ENCODE peak calls at places on chromosomes 4 and X, in eight cellular contexts. One of them, this sample, is unnamed.

GRCh38 chrX:7228226-7228625 is 80.3 kb upstream of the PUDP start:
- DNase-seq in Daoy: no peak
- DNase-seq in stimulated activated CD4-positive, alpha-beta T cell treated with anti-CD3 and anti-CD28 coated beads, TNF-alpha, amount 100 ng/mL, for 48 hours: no peak
- DNase-seq in PC-3: no peak
- DNase-seq in EL: no peak
- DNase-seq in iPS DF 6.9: no peak
- DNase-seq in AG08396: no peak
- DNase-seq in HEK293T: no peak
- DNase-seq in this sample: no peak

GRCh38 chrX:54560411-54560810 is 30.4 kb downstream of the GNL3L start:
- DNase-seq in EL: no peak
- DNase-seq in iPS DF 6.9: no peak
- DNase-seq in Daoy: no peak
- DNase-seq in PC-3: no peak
- DNase-seq in stimulated activated CD4-positive, alpha-beta T cell treated with anti-CD3 and anti-CD28 coated beads, TNF-alpha, amount 100 ng/mL, for 48 hours: no peak
- DNase-seq in AG08396: no peak
- DNase-seq in HEK293T: no peak
- DNase-seq in this sample: peak

GRCh38 chr4:38162240-38162784 is 202.1 kb downstream of the PTTG2 start:
- DNase-seq in PC-3: peak
- DNase-seq in stimulated activated CD4-positive, alpha-beta T cell treated with anti-CD3 and anti-CD28 coated beads, TNF-alpha, amount 100 ng/mL, for 48 hours: no peak
- DNase-seq in EL: peak
- DNase-seq in iPS DF 6.9: no peak
- DNase-seq in Daoy: peak
- DNase-seq in AG08396: peak
- DNase-seq in HEK293T: no peak
- DNase-seq in this sample: peak

GRCh38 chrX:7192871-7193270 is 44.9 kb upstream of the PUDP start:
- DNase-seq in Daoy: no peak
- DNase-seq in AG08396: no peak
- DNase-seq in PC-3: no peak
- DNase-seq in EL: no peak
- DNase-seq in HEK293T: no peak
- DNase-seq in stimulated activated CD4-positive, alpha-beta T cell treated with anti-CD3 and anti-CD28 coated beads, TNF-alpha, amount 100 ng/mL, for 48 hours: no peak
- DNase-seq in iPS DF 6.9: no peak
- DNase-seq in this sample: no peak

GRCh38 chrX:133935096-133935495 is 50.3 kb downstream of the GPC3 start:
- DNase-seq in PC-3: no peak
- DNase-seq in HEK293T: no peak
- DNase-seq in EL: no peak
- DNase-seq in Daoy: no peak
- DNase-seq in stimulated activated CD4-positive, alpha-beta T cell treated with anti-CD3 and anti-CD28 coated beads, TNF-alpha, amount 100 ng/mL, for 48 hours: no peak
- DNase-seq in iPS DF 6.9: no peak
- DNase-seq in AG08396: no peak
- DNase-seq in this sample: no peak

GRCh38 chr4:99653921-99654890 is 3.4 kb downstream of the C4orf54 start:
- DNase-seq in AG08396: peak
- DNase-seq in HEK293T: no peak
- DNase-seq in EL: peak
- DNase-seq in Daoy: peak
- DNase-seq in stimulated activated CD4-positive, alpha-beta T cell treated with anti-CD3 and anti-CD28 coated beads, TNF-alpha, amount 100 ng/mL, for 48 hours: no peak
- DNase-seq in PC-3: no peak
- DNase-seq in iPS DF 6.9: no peak
- DNase-seq in this sample: no peak

GRCh38 chrX:14934423-14934822 is 61.2 kb downstream of the MOSPD2 start:
- DNase-seq in iPS DF 6.9: no peak
- DNase-seq in stimulated activated CD4-positive, alpha-beta T cell treated with anti-CD3 and anti-CD28 coated beads, TNF-alpha, amount 100 ng/mL, for 48 hours: no peak
- DNase-seq in EL: no peak
- DNase-seq in HEK293T: no peak
- DNase-seq in Daoy: no peak
- DNase-seq in PC-3: no peak
- DNase-seq in AG08396: no peak
- DNase-seq in this sample: no peak

GRCh38 chr4:4784379-4784778 is 75.1 kb upstream of the MSX1 start:
- DNase-seq in HEK293T: no peak
- DNase-seq in iPS DF 6.9: no peak
- DNase-seq in EL: no peak
- DNase-seq in AG08396: no peak
- DNase-seq in Daoy: no peak
- DNase-seq in stimulated activated CD4-positive, alpha-beta T cell treated with anti-CD3 and anti-CD28 coated beads, TNF-alpha, amount 100 ng/mL, for 48 hours: no peak
- DNase-seq in PC-3: no peak
- DNase-seq in this sample: no peak

GRCh38 chrX:861335-861890 is 230.8 kb downstream of the SHOX start:
- DNase-seq in Daoy: no peak
- DNase-seq in PC-3: no peak
- DNase-seq in EL: peak
- DNase-seq in AG08396: no peak
- DNase-seq in iPS DF 6.9: no peak
- DNase-seq in stimulated activated CD4-positive, alpha-beta T cell treated with anti-CD3 and anti-CD28 coated beads, TNF-alpha, amount 100 ng/mL, for 48 hours: no peak
- DNase-seq in HEK293T: no peak
- DNase-seq in this sample: peak

GRCh38 chr4:82842593-82842992 is 44.0 kb upstream of the SCD5 start:
- DNase-seq in HEK293T: peak
- DNase-seq in stimulated activated CD4-positive, alpha-beta T cell treated with anti-CD3 and anti-CD28 coated beads, TNF-alpha, amount 100 ng/mL, for 48 hours: no peak
- DNase-seq in Daoy: peak
- DNase-seq in PC-3: no peak
- DNase-seq in iPS DF 6.9: no peak
- DNase-seq in AG08396: no peak
- DNase-seq in EL: peak
- DNase-seq in this sample: peak

GRCh38 chr4:38387348-38387747 is 276.7 kb upstream of the KLF3 start:
- DNase-seq in stimulated activated CD4-positive, alpha-beta T cell treated with anti-CD3 and anti-CD28 coated beads, TNF-alpha, amount 100 ng/mL, for 48 hours: no peak
- DNase-seq in AG08396: no peak
- DNase-seq in HEK293T: no peak
- DNase-seq in Daoy: no peak
- DNase-seq in EL: no peak
- DNase-seq in PC-3: no peak
- DNase-seq in iPS DF 6.9: no peak
- DNase-seq in this sample: peak

GRCh38 chr4:1009647-1010521 is 1.5 kb upstream of the FGFRL1 start:
- DNase-seq in EL: peak
- DNase-seq in AG08396: peak
- DNase-seq in iPS DF 6.9: no peak
- DNase-seq in PC-3: peak
- DNase-seq in HEK293T: peak
- DNase-seq in Daoy: peak
- DNase-seq in stimulated activated CD4-positive, alpha-beta T cell treated with anti-CD3 and anti-CD28 coated beads, TNF-alpha, amount 100 ng/mL, for 48 hours: peak
- DNase-seq in this sample: peak

GRCh38 chr4:82352118-82352824 is 21.5 kb downstream of the HNRNPD start:
- DNase-seq in EL: no peak
- DNase-seq in Daoy: no peak
- DNase-seq in HEK293T: no peak
- DNase-seq in AG08396: no peak
- DNase-seq in stimulated activated CD4-positive, alpha-beta T cell treated with anti-CD3 and anti-CD28 coated beads, TNF-alpha, amount 100 ng/mL, for 48 hours: no peak
- DNase-seq in iPS DF 6.9: no peak
- DNase-seq in PC-3: no peak
- DNase-seq in this sample: no peak

GRCh38 chr4:91330555-91331137 is 973.1 kb upstream of the GRID2 start:
- DNase-seq in HEK293T: no peak
- DNase-seq in stimulated activated CD4-positive, alpha-beta T cell treated with anti-CD3 and anti-CD28 coated beads, TNF-alpha, amount 100 ng/mL, for 48 hours: no peak
- DNase-seq in AG08396: no peak
- DNase-seq in Daoy: no peak
- DNase-seq in PC-3: peak
- DNase-seq in iPS DF 6.9: no peak
- DNase-seq in EL: no peak
- DNase-seq in this sample: peak

GRCh38 chrX:107135965-107136307 is 17.3 kb upstream of the RBM41 start:
- DNase-seq in EL: no peak
- DNase-seq in stimulated activated CD4-positive, alpha-beta T cell treated with anti-CD3 and anti-CD28 coated beads, TNF-alpha, amount 100 ng/mL, for 48 hours: no peak
- DNase-seq in iPS DF 6.9: no peak
- DNase-seq in Daoy: no peak
- DNase-seq in AG08396: no peak
- DNase-seq in PC-3: no peak
- DNase-seq in HEK293T: no peak
- DNase-seq in this sample: no peak

GRCh38 chr4:45477311-45477733 is 646.5 kb downstream of the GABRG1 start:
- DNase-seq in Daoy: no peak
- DNase-seq in AG08396: no peak
- DNase-seq in iPS DF 6.9: no peak
- DNase-seq in stimulated activated CD4-positive, alpha-beta T cell treated with anti-CD3 and anti-CD28 coated beads, TNF-alpha, amount 100 ng/mL, for 48 hours: no peak
- DNase-seq in HEK293T: no peak
- DNase-seq in EL: no peak
- DNase-seq in PC-3: no peak
- DNase-seq in this sample: no peak

GRCh38 chr4:158302076-158302866 is 92.0 kb downstream of the TMEM144 start:
- DNase-seq in HEK293T: no peak
- DNase-seq in iPS DF 6.9: no peak
- DNase-seq in EL: peak
- DNase-seq in PC-3: peak
- DNase-seq in stimulated activated CD4-positive, alpha-beta T cell treated with anti-CD3 and anti-CD28 coated beads, TNF-alpha, amount 100 ng/mL, for 48 hours: no peak
- DNase-seq in Daoy: no peak
- DNase-seq in AG08396: peak
- DNase-seq in this sample: peak

GRCh38 chr4:15912236-15912635 is 26.3 kb downstream of the FGFBP1 start:
- DNase-seq in stimulated activated CD4-positive, alpha-beta T cell treated with anti-CD3 and anti-CD28 coated beads, TNF-alpha, amount 100 ng/mL, for 48 hours: no peak
- DNase-seq in AG08396: no peak
- DNase-seq in HEK293T: no peak
- DNase-seq in iPS DF 6.9: no peak
- DNase-seq in EL: no peak
- DNase-seq in Daoy: no peak
- DNase-seq in PC-3: peak
- DNase-seq in this sample: peak

GRCh38 chr4:25098964-25099843 is 61.0 kb downstream of the SEPSECS start:
- DNase-seq in Daoy: peak
- DNase-seq in AG08396: peak
- DNase-seq in HEK293T: no peak
- DNase-seq in iPS DF 6.9: no peak
- DNase-seq in PC-3: peak
- DNase-seq in stimulated activated CD4-positive, alpha-beta T cell treated with anti-CD3 and anti-CD28 coated beads, TNF-alpha, amount 100 ng/mL, for 48 hours: no peak
- DNase-seq in EL: peak
- DNase-seq in this sample: peak

GRCh38 chr4:106238819-106239420 is 77.1 kb downstream of the TBCK start:
- DNase-seq in PC-3: peak
- DNase-seq in AG08396: peak
- DNase-seq in HEK293T: peak
- DNase-seq in EL: peak
- DNase-seq in Daoy: peak
- DNase-seq in iPS DF 6.9: peak
- DNase-seq in stimulated activated CD4-positive, alpha-beta T cell treated with anti-CD3 and anti-CD28 coated beads, TNF-alpha, amount 100 ng/mL, for 48 hours: no peak
- DNase-seq in this sample: peak

GRCh38 chr4:121950680-121951569 is 935 bp downstream of the TRPC3 start:
- DNase-seq in stimulated activated CD4-positive, alpha-beta T cell treated with anti-CD3 and anti-CD28 coated beads, TNF-alpha, amount 100 ng/mL, for 48 hours: no peak
- DNase-seq in AG08396: peak
- DNase-seq in EL: peak
- DNase-seq in Daoy: peak
- DNase-seq in iPS DF 6.9: no peak
- DNase-seq in PC-3: no peak
- DNase-seq in HEK293T: peak
- DNase-seq in this sample: no peak

GRCh38 chr4:153205757-153206156 is 1.5 kb downstream of the TRIM2 start:
- DNase-seq in EL: no peak
- DNase-seq in AG08396: no peak
- DNase-seq in iPS DF 6.9: no peak
- DNase-seq in PC-3: peak
- DNase-seq in Daoy: peak
- DNase-seq in stimulated activated CD4-positive, alpha-beta T cell treated with anti-CD3 and anti-CD28 coated beads, TNF-alpha, amount 100 ng/mL, for 48 hours: no peak
- DNase-seq in HEK293T: no peak
- DNase-seq in this sample: peak

GRCh38 chrX:151970661-151971060 is 3.8 kb downstream of the GABRE start:
- DNase-seq in PC-3: peak
- DNase-seq in AG08396: peak
- DNase-seq in iPS DF 6.9: no peak
- DNase-seq in EL: peak
- DNase-seq in Daoy: peak
- DNase-seq in HEK293T: no peak
- DNase-seq in stimulated activated CD4-positive, alpha-beta T cell treated with anti-CD3 and anti-CD28 coated beads, TNF-alpha, amount 100 ng/mL, for 48 hours: no peak
- DNase-seq in this sample: peak

GRCh38 chr4:55311792-55312490 is 34.1 kb upstream of the SRD5A3 start:
- DNase-seq in stimulated activated CD4-positive, alpha-beta T cell treated with anti-CD3 and anti-CD28 coated beads, TNF-alpha, amount 100 ng/mL, for 48 hours: no peak
- DNase-seq in EL: no peak
- DNase-seq in Daoy: no peak
- DNase-seq in AG08396: no peak
- DNase-seq in HEK293T: no peak
- DNase-seq in iPS DF 6.9: no peak
- DNase-seq in PC-3: no peak
- DNase-seq in this sample: peak

GRCh38 chrX:130829526-130830515 is 73.2 kb downstream of the ENOX2 start:
- DNase-seq in HEK293T: no peak
- DNase-seq in Daoy: no peak
- DNase-seq in EL: no peak
- DNase-seq in PC-3: no peak
- DNase-seq in iPS DF 6.9: no peak
- DNase-seq in stimulated activated CD4-positive, alpha-beta T cell treated with anti-CD3 and anti-CD28 coated beads, TNF-alpha, amount 100 ng/mL, for 48 hours: no peak
- DNase-seq in AG08396: no peak
- DNase-seq in this sample: no peak